ENCODE peak calls at places on chromosome 11, in four cellular contexts. Y is H9, A is neuronal stem cell, H is mesenchymal stem cell. V is an unnamed sample.

GRCh38 chr11:120181446-120181992 is 29.3 kb upstream of the OAF start:
- DNase-seq in Y (no peak), A (no peak), H (no peak), V (no peak)

GRCh38 chr11:134393638-134394037 is 18.4 kb downstream of the B3GAT1 start:
- DNase-seq in Y (no peak), A (no peak), H (no peak), V (peak; percentile 26)

GRCh38 chr11:70645537-70645936 is 247.2 kb downstream of the CTTN start:
- DNase-seq in Y (no peak), A (no peak), H (no peak), V (no peak)

GRCh38 chr11:114131366-114131963 is 72.0 kb downstream of the ZBTB16 start:
- DNase-seq in Y (no peak), A (no peak), H (peak; percentile 61), V (no peak)

GRCh38 chr11:104043678-104044239 is 7.3 kb downstream of the DDI1 start:
- DNase-seq in Y (no peak), A (no peak), H (peak; percentile 3), V (no peak)

GRCh38 chr11:48087974-48088681 is 107.8 kb downstream of the PTPRJ start:
- DNase-seq in Y (no peak), A (no peak), H (no peak), V (no peak)

GRCh38 chr11:127412722-127413121 is 412.2 kb upstream of the KIRREL3 start:
- DNase-seq in Y (no peak), A (no peak), H (no peak), V (no peak)

GRCh38 chr11:60561254-60561653 is 46.1 kb downstream of the MS4A13 start:
- DNase-seq in Y (no peak), A (no peak), H (no peak), V (no peak)

GRCh38 chr11:27367881-27368280 is 4.9 kb upstream of the CCDC34 start:
- DNase-seq in Y (no peak), A (no peak), H (no peak), V (no peak)

GRCh38 chr11:898540-899190 is 11.9 kb downstream of the CHID1 start:
- DNase-seq in Y (no peak), A (no peak), H (peak; percentile 14), V (no peak)

GRCh38 chr11:113282898-113283297 is 31.5 kb upstream of the TTC12 start:
- DNase-seq in Y (no peak), A (no peak), H (no peak), V (no peak)

GRCh38 chr11:112658521-112658920 is 302.7 kb upstream of the NCAM1 start:
- DNase-seq in Y (no peak), A (no peak), H (no peak), V (no peak)

GRCh38 chr11:74641289-74641688 is 48.9 kb downstream of the POLD3 start:
- DNase-seq in Y (no peak), A (peak; percentile 2), H (no peak), V (no peak)

GRCh38 chr11:103525069-103525468 is 415.8 kb downstream of the DYNC2H1 start:
- DNase-seq in Y (no peak), A (no peak), H (peak; percentile 20), V (no peak)

GRCh38 chr11:100630898-100631297 is 56.2 kb upstream of the ARHGAP42 start:
- DNase-seq in Y (no peak), A (no peak), H (peak; percentile 42), V (peak; percentile 86)

GRCh38 chr11:127474735-127475134 is 474.2 kb upstream of the KIRREL3 start:
- DNase-seq in Y (no peak), A (peak; percentile 37), H (no peak), V (no peak)

GRCh38 chr11:15326535-15326934 is 211.8 kb downstream of the INSC start:
- DNase-seq in Y (no peak), A (no peak), H (no peak), V (no peak)

GRCh38 chr11:79269923-79270322 is 170.9 kb downstream of the TENM4 start:
- DNase-seq in Y (peak; percentile 69), A (no peak), H (no peak), V (no peak)

GRCh38 chr11:77126861-77127673 is 979 bp upstream of the MYO7A start:
- DNase-seq in Y (peak; percentile 72), A (peak; percentile 64), H (peak; percentile 69), V (peak; percentile 50)

GRCh38 chr11:74090701-74091100 is 80.1 kb downstream of the C2CD3 start:
- DNase-seq in Y (no peak), A (no peak), H (peak; percentile 29), V (peak; percentile 10)

GRCh38 chr11:117885777-117886176 is 9.3 kb upstream of the FXYD6 start:
- DNase-seq in Y (no peak), A (no peak), H (peak; percentile 96), V (no peak)

GRCh38 chr11:23605001-23605400 is 744.7 kb upstream of the CCDC179 start:
- DNase-seq in Y (no peak), A (no peak), H (peak; percentile 2), V (no peak)

GRCh38 chr11:87219266-87219665 is 181.5 kb downstream of the TMEM135 start:
- DNase-seq in Y (no peak), A (no peak), H (no peak), V (no peak)

GRCh38 chr11:67120881-67121710 is 2.0 kb downstream of the KDM2A start:
- DNase-seq in Y (no peak), A (no peak), H (peak; percentile 79), V (peak; percentile 45)

GRCh38 chr11:131206671-131207070 is 163.7 kb upstream of the NTM start:
- DNase-seq in Y (no peak), A (no peak), H (no peak), V (no peak)

GRCh38 chr11:86940122-86940777 is 14.9 kb downstream of the FZD4 start:
- DNase-seq in Y (no peak), A (no peak), H (peak; percentile 56), V (no peak)

GRCh38 chr11:95375881-95376280 is 144.9 kb upstream of the SESN3 start:
- DNase-seq in Y (no peak), A (no peak), H (peak; percentile 79), V (no peak)

GRCh38 chr11:15780837-15781236 is 575.5 kb downstream of the SOX6 start:
- DNase-seq in Y (no peak), A (no peak), H (no peak), V (no peak)

GRCh38 chr11:116037851-116038250 is 533.6 kb upstream of the CADM1 start:
- DNase-seq in Y (no peak), A (no peak), H (no peak), V (no peak)

GRCh38 chr11:74493816-74494630 is 499 bp upstream of the LIPT2 start:
- DNase-seq in Y (no peak), A (no peak), H (no peak), V (no peak)

GRCh38 chr11:121281609-121282164 is 10.9 kb upstream of the SC5D start:
- DNase-seq in Y (no peak), A (no peak), H (no peak), V (no peak)

GRCh38 chr11:108019870-108020540 is 11.3 kb downstream of the CUL5 start:
- DNase-seq in Y (no peak), A (no peak), H (peak; percentile 36), V (no peak)

GRCh38 chr11:117715801-117716200 is 81.2 kb downstream of the DSCAML1 start:
- DNase-seq in Y (no peak), A (no peak), H (no peak), V (no peak)

GRCh38 chr11:64415996-64416728 is 57.2 kb downstream of the RPS6KA4 start:
- DNase-seq in Y (no peak), A (no peak), H (no peak), V (no peak)

GRCh38 chr11:116509566-116509965 is 263.2 kb downstream of the BUD13 start:
- DNase-seq in Y (peak; percentile 12), A (no peak), H (no peak), V (no peak)

GRCh38 chr11:48064306-48064705 is 83.9 kb downstream of the PTPRJ start:
- DNase-seq in Y (no peak), A (no peak), H (peak; percentile 81), V (no peak)

GRCh38 chr11:119567667-119568582 is 145.0 kb upstream of the THY1 start:
- DNase-seq in Y (no peak), A (no peak), H (peak; percentile 94), V (no peak)

GRCh38 chr11:93741882-93742226 is 382 bp downstream of the C11orf54 start:
- DNase-seq in Y (no peak), A (no peak), H (peak; percentile 82), V (peak; percentile 82)

GRCh38 chr11:129932385-129933067 is 37.1 kb upstream of the NFRKB start:
- DNase-seq in Y (no peak), A (no peak), H (no peak), V (no peak)

GRCh38 chr11:129935723-129936122 is 40.3 kb upstream of the NFRKB start:
- DNase-seq in Y (peak; percentile 45), A (no peak), H (no peak), V (no peak)

GRCh38 chr11:129933262-129933661 is 37.9 kb upstream of the NFRKB start:
- DNase-seq in Y (no peak), A (no peak), H (no peak), V (no peak)

GRCh38 chr11:129930743-129931142 is 35.4 kb upstream of the NFRKB start:
- DNase-seq in Y (no peak), A (no peak), H (no peak), V (no peak)

GRCh38 chr11:129933866-129934265 is 38.5 kb upstream of the NFRKB start:
- DNase-seq in Y (no peak), A (no peak), H (no peak), V (no peak)
- H2BK12ac ChIP-seq in Y (no peak overlapping the region), A (no peak overlapping the region), H (no peak overlapping the region), V (no peak overlapping the region)

GRCh38 chr11:61972796-61973602 is 5.6 kb upstream of the FTH1 start:
- DNase-seq in Y (no peak), A (no peak), H (peak; percentile 97), V (peak; percentile 99)

GRCh38 chr11:61973603-61974162 is 6.2 kb upstream of the FTH1 start:
- DNase-seq in Y (no peak), A (no peak), H (peak; percentile 33), V (peak; percentile 40)

GRCh38 chr11:61969838-61970452 is 2.5 kb upstream of the FTH1 start:
- DNase-seq in Y (no peak), A (no peak), H (peak; percentile 86), V (peak; percentile 13)

GRCh38 chr11:61971177-61972111 is 4.0 kb upstream of the FTH1 start:
- DNase-seq in Y (peak; percentile 99), A (peak; percentile 62), H (peak; percentile 99), V (peak; percentile 66)

DNA sequence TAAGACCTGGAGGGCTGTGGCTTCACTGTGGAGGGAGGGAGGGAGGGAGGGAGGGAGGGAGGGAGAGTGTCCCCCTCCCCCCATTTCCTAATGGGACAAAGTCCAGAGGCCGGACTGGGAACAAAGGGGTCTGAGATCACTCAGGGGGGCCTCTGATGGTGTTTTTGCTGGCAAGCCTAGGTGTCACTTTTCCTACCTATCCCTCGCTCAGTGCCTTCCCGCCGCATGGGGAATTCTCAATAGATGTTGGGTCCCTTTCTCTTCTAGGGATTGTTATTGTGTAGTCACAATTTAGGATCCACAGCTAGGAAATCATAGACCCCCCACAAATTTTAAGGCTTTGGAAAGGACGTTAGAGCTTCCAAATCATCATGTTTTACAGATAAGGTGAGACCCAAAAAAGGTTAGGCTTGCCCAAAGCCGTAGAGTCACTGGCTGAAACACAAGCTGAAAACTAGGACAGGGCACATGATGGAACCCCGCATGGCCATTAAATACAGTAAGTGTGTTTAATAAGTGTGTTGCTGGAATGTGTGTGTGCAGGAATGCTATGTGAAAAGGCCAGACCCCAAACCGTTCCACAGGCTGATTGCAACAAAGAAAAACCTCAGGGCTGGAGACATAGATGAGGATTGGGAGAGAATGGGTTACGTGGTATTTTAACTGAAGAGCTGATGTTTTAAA is 4.8 kb upstream of the FTH1 start:
- DNase-seq in Y (no peak), A (no peak), H (no peak), V (peak; percentile 33)
- H3K9ac ChIP-seq in Y (no peak overlapping the region), A (no peak overlapping the region), H (peak overlapping the region; percentile 92), V (no peak overlapping the region)

GRCh38 chr11:12854297-12854661 is 154.8 kb upstream of the RASSF10 start:
- DNase-seq in Y (no peak), A (no peak), H (no peak), V (no peak)
- H3K79me1 ChIP-seq in Y (no peaks in the 10 kb centered on the region), A (no peaks in the 10 kb centered on the region), H (peaks cover 16% of the 10 kb centered on the region), V (no peaks in the 10 kb centered on the region)

GRCh38 chr11:123174196-123175183 is 20.6 kb downstream of the CLMP start:
- DNase-seq in Y (no peak), A (peak; percentile 21), H (peak; percentile 96), V (peak; percentile 90)
- H2BK12ac ChIP-seq in Y (no peak overlapping the region), A (no peak overlapping the region), H (no peak overlapping the region), V (no peak overlapping the region)

V was measured in trophoblast cell.